ENCODE peak calls at places on chromosomes 3 and 15, in ten cellular contexts. Z is NCI-H1436; W is stimulated activated CD8-positive, alpha-beta memory T cell treated with anti-CD3 and anti-CD28 coated beads, Interleukin-7, amount 100 ng/mL, for 4 hours; M is CD4-positive, alpha-beta T cell; X is activated CD8-positive, alpha-beta T cell treated with anti-CD3 and anti-CD28 coated beads, Interleukin-2, amount 10 ng/mL, durations not matched to agents 7 days and 5 days; D is HTR-8/SVneo; N is activated gamma-delta T cell treated with Interleukin-2 at 50 U/mL for 16 hours; R is amniotic stem cell; T is CD8-positive, alpha-beta memory T cell; F is endodermal cell. Q is an unnamed sample.

GRCh38 chr3:72818915-72819314 is 29.3 kb downstream of the SHQ1 start:
- DNase-seq in Z (no peak), W (no peak), M (no peak), X (no peak), D (no peak), N (no peak), R (no peak), T (no peak), F (no peak), Q (peak; percentile 28)

GRCh38 chr15:74320358-74321247 is 46.8 kb downstream of the CYP11A1 start:
- DNase-seq in Z (peak; percentile 72), W (no peak), M (no peak), X (peak; percentile 67), D (peak; percentile 48), N (peak; percentile 44), R (no peak), T (no peak), F (peak; percentile 78), Q (peak; percentile 19)

GRCh38 chr3:72247126-72247525 is 462.2 kb upstream of the PROK2 start:
- DNase-seq in Z (no peak), W (no peak), M (no peak), X (no peak), D (no peak), N (no peak), R (no peak), T (no peak), F (no peak), Q (no peak)

GRCh38 chr3:49794926-49795905 is 4.5 kb downstream of the CDHR4 start:
- DNase-seq in Z (no peak), W (no peak), M (no peak), X (no peak), D (no peak), N (no peak), R (no peak), T (no peak), F (peak; percentile 48), Q (no peak)

GRCh38 chr3:5731100-5731499 is 543.6 kb downstream of the EDEM1 start:
- DNase-seq in Z (no peak), W (no peak), M (no peak), X (no peak), D (no peak), N (no peak), R (no peak), T (no peak), F (peak; percentile 49), Q (no peak)

GRCh38 chr3:183819831-183820230 is 5.5 kb downstream of the MAP6D1 start:
- DNase-seq in Z (no peak), W (no peak), M (no peak), X (no peak), D (no peak), N (no peak), R (no peak), T (no peak), F (peak; percentile 52), Q (no peak)

GRCh38 chr3:40971191-40972168 is 227.8 kb upstream of the CTNNB1 start:
- DNase-seq in Z (no peak), W (peak; percentile 2), M (no peak), X (peak; percentile 49), D (peak; percentile 57), N (no peak), R (peak; percentile 13), T (no peak), F (no peak), Q (peak; percentile 99)

GRCh38 chr3:194103475-194103874 is 32.5 kb upstream of the HES1 start:
- DNase-seq in Z (no peak), W (peak; percentile 30), M (peak; percentile 11), X (no peak), D (no peak), N (peak; percentile 25), R (no peak), T (peak; percentile 18), F (no peak), Q (peak; percentile 17)

GRCh38 chr3:50254577-50255250 is 14.2 kb upstream of the SEMA3B start:
- DNase-seq in Z (no peak), W (no peak), M (no peak), X (no peak), D (no peak), N (no peak), R (no peak), T (no peak), F (peak; percentile 80), Q (peak; percentile 70)

GRCh38 chr15:90046846-90047481 is 45.8 kb downstream of the ZNF710 start:
- DNase-seq in Z (peak; percentile 36), W (no peak), M (no peak), X (no peak), D (no peak), N (no peak), R (no peak), T (no peak), F (peak; percentile 42), Q (peak; percentile 63)

GRCh38 chr3:129663045-129663446 is 56.6 kb upstream of the PLXND1 start:
- DNase-seq in Z (no peak), W (no peak), M (no peak), X (no peak), D (no peak), N (no peak), R (no peak), T (no peak), F (peak; percentile 49), Q (peak; percentile 91)

GRCh38 chr3:93969443-93969842 is 4.3 kb downstream of the PROS1 start:
- DNase-seq in Z (no peak), W (no peak), M (no peak), X (no peak), D (peak; percentile 53), N (no peak), R (no peak), T (no peak), F (no peak), Q (peak; percentile 48)

GRCh38 chr3:160999268-160999667 is 105.9 kb downstream of the B3GALNT1 start:
- DNase-seq in Z (no peak), W (no peak), M (no peak), X (peak; percentile 48), D (no peak), N (no peak), R (no peak), T (no peak), F (no peak), Q (peak; percentile 55)

GRCh38 chr3:129542747-129543146 is 228 bp upstream of the H1-8 start:
- DNase-seq in Z (no peak), W (no peak), M (no peak), X (no peak), D (no peak), N (no peak), R (no peak), T (no peak), F (no peak), Q (no peak)

GRCh38 chr3:16132926-16133325 is 41.6 kb upstream of the GALNT15 start:
- DNase-seq in Z (no peak), W (no peak), M (no peak), X (no peak), D (no peak), N (no peak), R (no peak), T (no peak), F (no peak), Q (no peak)

GRCh38 chr3:78260388-78260787 is 1220.5 kb downstream of the ROBO2 start:
- DNase-seq in Z (no peak), W (no peak), M (no peak), X (no peak), D (no peak), N (no peak), R (no peak), T (no peak), F (no peak), Q (no peak)

GRCh38 chr3:125186261-125186770 is 26.2 kb downstream of the SLC12A8 start:
- DNase-seq in Z (no peak), W (no peak), M (no peak), X (no peak), D (no peak), N (no peak), R (no peak), T (no peak), F (peak; percentile 20), Q (no peak)

GRCh38 chr3:25412269-25412668 is 15.8 kb upstream of the RARB start:
- DNase-seq in Z (no peak), W (no peak), M (no peak), X (no peak), D (no peak), N (no peak), R (no peak), T (no peak), F (no peak), Q (peak; percentile 3)

GRCh38 chr3:160473233-160473632 is 23.6 kb upstream of the TRIM59 start:
- DNase-seq in Z (no peak), W (no peak), M (no peak), X (no peak), D (no peak), N (no peak), R (no peak), T (no peak), F (no peak), Q (peak; percentile 74)

GRCh38 chr3:56976666-56977560 is 83.6 kb upstream of the SPATA12 start:
- DNase-seq in Z (peak; percentile 49), W (no peak), M (no peak), X (no peak), D (no peak), N (no peak), R (no peak), T (no peak), F (no peak), Q (no peak)

Q was measured in mammary epithelial cell.